ENCODE peak calls at places on chromosomes 4 and X, in four cellular contexts. One of them, this sample, is unnamed.

GRCh38 chr4:113607998-113608397 is 153.5 kb downstream of the CAMK2D start:
- DNase-seq in NCI-H1417: no peak
- DNase-seq in neural progenitor cell: no peak
- DNase-seq in AG09309: no peak
- DNase-seq in this sample: no peak

GRCh38 chr4:124030038-124030638 is 633.5 kb downstream of the SPRY1 start:
- DNase-seq in AG09309: no peak
- DNase-seq in neural progenitor cell: peak
- DNase-seq in NCI-H1417: no peak
- DNase-seq in this sample: no peak

GRCh38 chrX:19990225-19990518 is 689 bp downstream of the BCLAF3 start:
- DNase-seq in NCI-H1417: no peak
- DNase-seq in neural progenitor cell: no peak
- DNase-seq in AG09309: no peak
- DNase-seq in this sample: no peak

GRCh38 chrX:100368167-100368566 is 41.9 kb downstream of the PCDH19 start:
- DNase-seq in AG09309: no peak
- DNase-seq in neural progenitor cell: peak
- DNase-seq in NCI-H1417: peak
- DNase-seq in this sample: no peak

GRCh38 chr4:167100120-167100519 is 134.2 kb downstream of the SPOCK3 start:
- DNase-seq in neural progenitor cell: peak
- DNase-seq in AG09309: no peak
- DNase-seq in NCI-H1417: no peak
- DNase-seq in this sample: no peak

GRCh38 chr4:140861359-140862181 is 105.4 kb upstream of the TBC1D9 start:
- DNase-seq in NCI-H1417: peak
- DNase-seq in AG09309: peak
- DNase-seq in neural progenitor cell: peak
- DNase-seq in this sample: peak

GRCh38 chrX:17007134-17007768 is 60.8 kb downstream of the REPS2 start:
- DNase-seq in neural progenitor cell: peak
- DNase-seq in AG09309: no peak
- DNase-seq in NCI-H1417: peak
- DNase-seq in this sample: peak

GRCh38 chr4:93313207-93313606 is 515.3 kb upstream of the ATOH1 start:
- DNase-seq in neural progenitor cell: peak
- DNase-seq in NCI-H1417: no peak
- DNase-seq in AG09309: no peak
- DNase-seq in this sample: no peak

GRCh38 chrX:154734101-154734781 is 16.6 kb downstream of the GAB3 start:
- DNase-seq in neural progenitor cell: no peak
- DNase-seq in NCI-H1417: no peak
- DNase-seq in AG09309: no peak
- DNase-seq in this sample: no peak

GRCh38 chrX:9311411-9312160 is 153.3 kb upstream of the TBL1X start:
- DNase-seq in AG09309: peak
- DNase-seq in NCI-H1417: no peak
- DNase-seq in neural progenitor cell: no peak
- DNase-seq in this sample: no peak

GRCh38 chrX:20317873-20318272 is 51.2 kb upstream of the RPS6KA3 start:
- DNase-seq in AG09309: no peak
- DNase-seq in NCI-H1417: no peak
- DNase-seq in neural progenitor cell: no peak
- DNase-seq in this sample: no peak

GRCh38 chr4:94408549-94409374 is 43.0 kb upstream of the PDLIM5 start:
- DNase-seq in NCI-H1417: no peak
- DNase-seq in AG09309: no peak
- DNase-seq in neural progenitor cell: no peak
- DNase-seq in this sample: no peak

GRCh38 chr4:8559524-8560264 is 20.5 kb upstream of the GPR78 start:
- DNase-seq in NCI-H1417: no peak
- DNase-seq in AG09309: no peak
- DNase-seq in neural progenitor cell: no peak
- DNase-seq in this sample: no peak

GRCh38 chr4:168522829-168523228 is 26.0 kb downstream of the PALLD start:
- DNase-seq in NCI-H1417: no peak
- DNase-seq in AG09309: no peak
- DNase-seq in neural progenitor cell: no peak
- DNase-seq in this sample: no peak

GRCh38 chr4:76605099-76605563 is 170.1 kb downstream of the SHROOM3 start:
- DNase-seq in NCI-H1417: no peak
- DNase-seq in neural progenitor cell: no peak
- DNase-seq in AG09309: no peak
- DNase-seq in this sample: no peak

GRCh38 chr4:83561381-83561780 is 25.5 kb downstream of the GPAT3 start:
- DNase-seq in neural progenitor cell: no peak
- DNase-seq in NCI-H1417: no peak
- DNase-seq in AG09309: peak
- DNase-seq in this sample: no peak

GRCh38 chr4:174332741-174333493 is 49.2 kb downstream of the CEP44 start:
- DNase-seq in NCI-H1417: no peak
- DNase-seq in neural progenitor cell: no peak
- DNase-seq in AG09309: no peak
- DNase-seq in this sample: no peak

GRCh38 chrX:23803931-23804381 is 21.0 kb downstream of the SAT1 start:
- DNase-seq in AG09309: no peak
- DNase-seq in neural progenitor cell: no peak
- DNase-seq in NCI-H1417: no peak
- DNase-seq in this sample: no peak

GRCh38 chr4:73741140-73741749 is 876 bp downstream of the CXCL8 start:
- DNase-seq in AG09309: no peak
- DNase-seq in neural progenitor cell: no peak
- DNase-seq in NCI-H1417: no peak
- DNase-seq in this sample: no peak

GRCh38 chr4:1358421-1359160 is 11.6 kb downstream of the UVSSA start:
- DNase-seq in neural progenitor cell: no peak
- DNase-seq in NCI-H1417: no peak
- DNase-seq in AG09309: no peak
- DNase-seq in this sample: no peak

GRCh38 chr4:88985088-88985779 is 71.8 kb downstream of the FAM13A start:
- DNase-seq in AG09309: peak
- DNase-seq in NCI-H1417: no peak
- DNase-seq in neural progenitor cell: no peak
- DNase-seq in this sample: no peak

GRCh38 chr4:169791527-169792156 is 33.9 kb upstream of the HPF1 start:
- DNase-seq in AG09309: no peak
- DNase-seq in NCI-H1417: peak
- DNase-seq in neural progenitor cell: peak
- DNase-seq in this sample: peak

GRCh38 chrX:21529771-21530170 is 128.4 kb downstream of the KLHL34 start:
- DNase-seq in neural progenitor cell: no peak
- DNase-seq in AG09309: no peak
- DNase-seq in NCI-H1417: no peak
- DNase-seq in this sample: no peak

GRCh38 chrX:33014949-33015348 is 196.4 kb downstream of the DMD start:
- DNase-seq in AG09309: no peak
- DNase-seq in NCI-H1417: no peak
- DNase-seq in neural progenitor cell: no peak
- DNase-seq in this sample: no peak

GRCh38 chrX:41087219-41087618 is 2.0 kb downstream of the USP9X start:
- DNase-seq in neural progenitor cell: no peak
- DNase-seq in AG09309: no peak
- DNase-seq in NCI-H1417: no peak
- DNase-seq in this sample: no peak

GRCh38 chr4:71382125-71382524 is 43.3 kb downstream of the SLC4A4 start:
- DNase-seq in AG09309: no peak
- DNase-seq in NCI-H1417: no peak
- DNase-seq in neural progenitor cell: no peak
- DNase-seq in this sample: no peak

This sample was measured in NCI-H1694 treated with DMSO at 0.1 percent for 48 hours.